ENCODE peak calls at places on chromosomes 13 and 19, in four cellular contexts. E is left ventricle myocardium inferior, P is fibroblast of pulmonary artery, B is AG09309. Z is an unnamed sample.

GRCh38 chr13:52141299-52141698 is 12.4 kb upstream of the NEK5 start:
- DNase-seq in E (no peak), P (no peak), B (no peak), Z (no peak)

GRCh38 chr19:19205416-19206410 is 2.5 kb upstream of the NR2C2AP start:
- DNase-seq in E (no peak), P (no peak), B (no peak), Z (no peak)

GRCh38 chr13:49412749-49413148 is 31.1 kb downstream of the CAB39L start:
- DNase-seq in E (no peak), P (no peak), B (no peak), Z (no peak)

GRCh38 chr13:112103971-112104872 is 37.3 kb downstream of the SOX1 start:
- DNase-seq in E (no peak), P (no peak), B (no peak), Z (no peak)

GRCh38 chr13:71968025-71968424 is 101.0 kb upstream of the DACH1 start:
- DNase-seq in E (no peak), P (peak), B (no peak), Z (no peak)

GRCh38 chr13:100347941-100348340 is 240.6 kb downstream of the GGACT start:
- DNase-seq in E (no peak), P (peak), B (no peak), Z (no peak)

GRCh38 chr13:104422668-104423067 is 1356.5 kb upstream of the SLC10A2 start:
- DNase-seq in E (no peak), P (no peak), B (no peak), Z (no peak)

GRCh38 chr19:55372316-55373081 is 2.2 kb upstream of the IL11 start:
- DNase-seq in E (no peak), P (peak), B (no peak), Z (peak)

GRCh38 chr19:28643284-28643683 is 569.7 kb downstream of the UQCRFS1 start:
- DNase-seq in E (no peak), P (no peak), B (no peak), Z (no peak)

GRCh38 chr19:38512277-38512676 is 78.8 kb downstream of the RYR1 start:
- DNase-seq in E (no peak), P (no peak), B (no peak), Z (no peak)

GRCh38 chr13:109131698-109132257 is 502.4 kb downstream of the MYO16 start:
- DNase-seq in E (no peak), P (peak), B (peak), Z (no peak)

GRCh38 chr19:2064788-2065524 is 13.9 kb upstream of the MKNK2 start:
- DNase-seq in E (peak), P (no peak), B (no peak), Z (peak)

GRCh38 chr19:988081-988480 is 3.9 kb downstream of the WDR18 start:
- DNase-seq in E (no peak), P (no peak), B (no peak), Z (no peak)

GRCh38 chr13:59409211-59409610 is 754.5 kb downstream of the DIAPH3 start:
- DNase-seq in E (peak), P (peak), B (no peak), Z (peak)

GRCh38 chr13:25046985-25047660 is 48.8 kb upstream of the PABPC3 start:
- DNase-seq in E (no peak), P (peak), B (no peak), Z (peak)

GRCh38 chr19:6412111-6412999 is 12.3 kb downstream of the KHSRP start:
- DNase-seq in E (no peak), P (peak), B (no peak), Z (no peak)

GRCh38 chr19:50851620-50852019 is 3.1 kb upstream of the KLK3 start:
- DNase-seq in E (no peak), P (no peak), B (no peak), Z (no peak)

GRCh38 chr13:103222683-103223082 is 156.5 kb upstream of the SLC10A2 start:
- DNase-seq in E (no peak), P (no peak), B (no peak), Z (no peak)

GRCh38 chr13:24777171-24777570 is 13.2 kb downstream of the RNF17 start:
- DNase-seq in E (no peak), P (no peak), B (no peak), Z (no peak)

GRCh38 chr13:43054803-43055802 is 31.7 kb downstream of the DNAJC15 start:
- DNase-seq in E (no peak), P (peak), B (peak), Z (peak)

GRCh38 chr13:50026788-50027473 is 11.7 kb downstream of the KCNRG start:
- DNase-seq in E (no peak), P (no peak), B (no peak), Z (no peak)

GRCh38 chr13:107370036-107370785 is 802.3 kb upstream of the ARGLU1 start:
- DNase-seq in E (no peak), P (peak), B (no peak), Z (no peak)

GRCh38 chr13:40992678-40993077 is 26.4 kb downstream of the ELF1 start:
- DNase-seq in E (no peak), P (no peak), B (no peak), Z (no peak)

GRCh38 chr13:40994581-40995230 is 24.4 kb downstream of the ELF1 start:
- DNase-seq in E (no peak), P (no peak), B (no peak), Z (no peak)

GRCh38 chr13:40993119-40993518 is 26.0 kb downstream of the ELF1 start:
- DNase-seq in E (no peak), P (no peak), B (no peak), Z (no peak)

GRCh38 chr13:40995997-40996396 is 23.1 kb downstream of the ELF1 start:
- DNase-seq in E (no peak), P (no peak), B (no peak), Z (no peak)

DNA sequence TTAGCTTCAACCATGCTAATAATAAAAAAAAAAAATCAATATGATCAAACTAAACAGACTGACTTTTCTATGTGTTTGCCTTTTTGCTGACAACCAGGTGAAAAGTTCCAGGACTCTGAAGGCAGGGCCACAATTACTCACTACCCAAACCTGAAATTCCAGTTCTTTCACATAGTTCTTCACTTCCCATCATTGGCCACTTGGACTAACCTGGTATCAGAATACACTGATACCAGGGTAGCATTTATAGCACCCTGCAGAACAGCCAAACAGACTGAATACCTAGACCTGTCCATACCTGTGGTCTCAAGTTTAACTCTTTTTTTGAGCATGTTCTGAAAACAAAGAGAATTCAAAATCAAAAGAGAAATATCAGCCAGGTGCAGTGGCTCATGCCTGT is 25.1 kb downstream of the ELF1 start:
- DNase-seq in E (no peak), P (no peak), B (no peak), Z (no peak)
- H3K4me3 ChIP-seq in E (no peak), P (no peak), B (no peak), Z (no peak)

DNA sequence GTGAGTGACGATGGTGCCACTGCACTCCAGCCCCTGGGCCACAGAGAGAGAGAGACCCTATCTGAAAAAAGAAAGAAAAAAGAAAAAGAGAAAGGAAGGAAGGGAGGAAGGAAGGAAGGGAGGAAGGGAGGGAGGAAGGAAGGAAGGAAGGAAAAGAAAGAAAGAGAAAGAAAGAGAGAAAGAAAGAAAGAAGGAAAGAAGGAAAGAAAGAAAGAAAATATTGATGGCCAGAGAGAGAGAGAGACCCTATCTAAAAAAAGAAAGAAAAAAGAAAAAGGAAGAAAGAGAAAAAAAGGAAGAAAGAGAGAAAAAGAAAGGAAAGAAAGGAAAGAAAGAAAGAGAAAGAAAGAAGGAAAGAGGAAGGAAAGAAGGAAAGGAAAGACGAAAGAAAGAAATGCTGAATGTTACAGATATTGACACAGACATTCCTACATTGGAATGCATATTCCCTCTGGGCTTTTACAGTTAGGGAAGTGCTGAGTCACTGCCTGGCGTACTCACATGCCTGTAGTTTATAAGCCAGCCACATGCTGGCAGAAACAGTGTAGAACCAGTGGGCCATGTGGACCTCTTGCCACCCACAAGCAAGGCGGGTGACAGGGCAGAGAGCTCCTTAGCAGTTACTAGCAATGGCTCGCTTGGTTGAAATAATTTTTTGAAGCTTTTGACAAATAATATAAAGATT is 34.6 kb upstream of the SLC46A3 start:
- DNase-seq in E (peak), P (peak), B (peak), Z (peak)
- TF ChIP-seq CTCF in E (peak), P (peak), B (no peak), Z (no peak)

DNA sequence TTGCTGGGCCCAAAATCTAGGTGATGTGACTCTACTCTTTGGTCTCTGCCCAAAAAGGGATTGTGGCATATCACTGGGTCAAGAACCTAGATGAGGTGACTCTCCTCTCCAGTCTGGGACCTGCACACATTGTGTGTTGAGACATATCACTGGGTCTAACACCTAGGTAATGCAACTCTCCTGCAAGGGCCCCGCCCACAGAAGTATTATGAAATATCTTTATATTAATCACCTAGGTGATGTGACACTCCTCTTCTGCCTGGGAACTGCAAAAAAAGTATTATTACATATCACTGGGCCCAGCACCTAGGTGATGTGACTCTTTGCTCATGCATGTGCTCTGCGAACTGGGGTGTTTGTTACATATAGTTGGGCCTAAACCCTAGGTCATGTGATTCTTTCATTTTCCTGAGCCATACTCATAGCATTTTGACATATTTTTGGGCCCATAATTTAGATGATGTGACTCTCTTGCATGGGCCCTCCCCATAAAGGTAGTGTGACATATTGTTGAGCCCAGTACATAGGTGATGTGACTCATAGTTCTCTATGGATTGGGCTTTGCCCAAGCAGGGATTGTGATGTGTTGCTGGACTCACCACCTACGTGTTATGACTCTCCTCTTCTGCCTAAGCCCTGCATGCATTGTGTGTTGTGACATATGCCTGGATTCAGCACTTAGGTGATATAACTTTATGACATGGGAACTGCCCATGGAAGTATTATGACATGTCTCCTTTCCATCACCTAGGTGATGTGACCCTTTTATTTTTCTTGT is 11.2 kb upstream of the ZNF681 start:
- DNase-seq in E (no peak), P (no peak), B (no peak), Z (no peak)
- H3K4me3 ChIP-seq in E (no peak), P (no peak), B (no peak), Z (no peak)

GRCh38 chr13:81048026-81048461 is 707.1 kb upstream of the SPRY2 start:
- DNase-seq in E (no peak), P (no peak), B (no peak), Z (no peak)

GRCh38 chr13:81051873-81052272 is 710.9 kb upstream of the SPRY2 start:
- DNase-seq in E (no peak), P (peak), B (no peak), Z (no peak)
- TF ChIP-seq CTCF in E (no peak), P (peak), B (no peak), Z (no peak)

DNA sequence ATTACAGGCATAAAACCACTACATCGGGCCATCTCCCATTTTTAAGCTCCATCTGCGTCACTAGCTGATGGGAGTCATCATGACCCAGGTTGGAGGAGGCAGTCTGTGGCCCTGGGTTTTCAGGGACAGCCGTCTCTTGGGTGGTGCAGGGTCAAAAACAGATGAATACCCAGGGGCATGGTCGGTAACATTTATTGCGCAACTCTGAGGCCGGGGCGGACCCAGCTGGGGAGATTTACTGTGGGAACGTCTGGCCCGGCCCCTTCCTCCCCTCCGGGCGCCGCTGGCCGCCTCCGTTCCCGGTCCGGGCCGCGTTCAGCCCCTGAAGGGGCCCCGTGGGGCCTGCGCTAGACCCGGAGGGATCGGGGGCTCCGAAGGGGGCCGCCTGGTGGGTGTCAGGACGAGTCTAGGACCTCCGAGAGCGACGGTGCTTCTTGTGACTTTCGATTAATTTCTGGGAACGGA is 1.3 kb upstream of the RGL3 start:
- DNase-seq in E (peak), P (peak), B (no peak), Z (peak)
- H3K4me3 ChIP-seq in E (peak), P (peak), B (no peak), Z (peak)

DNA sequence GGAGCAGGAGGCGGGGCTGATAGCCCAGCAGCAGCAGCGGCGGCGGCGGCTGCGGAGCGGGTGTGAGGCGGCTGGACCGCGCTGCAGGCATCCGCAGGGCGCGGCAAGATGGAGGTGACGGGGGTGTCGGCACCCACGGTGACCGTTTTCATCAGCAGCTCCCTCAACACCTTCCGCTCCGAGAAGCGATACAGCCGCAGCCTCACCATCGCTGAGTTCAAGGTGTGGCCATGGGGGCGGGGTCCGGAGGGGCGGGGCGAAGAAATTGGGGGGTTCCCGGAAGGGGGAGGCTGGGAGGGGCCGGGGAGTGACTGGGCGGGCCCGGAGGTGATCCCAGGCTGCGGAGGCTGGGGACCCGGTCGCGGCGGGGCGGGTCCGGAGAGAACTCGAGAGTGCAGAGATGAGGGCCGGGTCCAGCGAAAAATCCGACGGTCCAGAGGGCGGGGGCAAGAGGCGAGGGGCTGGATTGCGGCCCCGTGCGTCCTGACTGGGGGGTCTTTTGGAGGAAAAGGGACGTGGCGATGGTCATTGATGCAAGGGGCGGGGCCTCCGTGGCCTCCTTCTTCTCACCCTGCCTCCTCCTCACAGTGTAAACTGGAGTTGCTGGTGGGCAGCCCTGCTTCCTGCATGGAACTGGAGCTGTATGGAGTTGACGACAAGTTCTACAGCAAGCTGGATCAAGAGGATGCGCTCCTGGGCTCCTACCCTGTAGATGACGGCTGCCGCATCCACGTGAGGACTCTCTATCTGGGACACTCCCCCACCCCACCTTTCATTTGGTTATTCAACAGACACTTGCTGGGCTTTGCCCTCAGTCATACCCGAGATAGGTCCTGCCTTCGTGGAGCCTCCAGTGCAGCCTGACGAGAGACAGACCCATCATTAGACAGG is at the start of gene TBCB:
- DNase-seq in E (peak), P (peak), B (no peak), Z (no peak)
- TF ChIP-seq CTCF in E (no peak), P (no peak), B (no peak), Z (no peak)